ENCODE peak calls at places on chromosome X, in six cellular contexts. S is NCI-H2081; F is omental fat pad; Q is stimulated activated CD4-positive, alpha-beta T cell treated with anti-CD3 and anti-CD28 coated beads, Interleukin-4, amount 100 ng/mL, for 48 hours; Y is iPS-NIHi11; X is AML-193. T is an unnamed sample.

GRCh38 chrX:105051364-105051763 is 169.1 kb downstream of the TEX13A start:
- DNase-seq in Y (no peak), Q (no peak), S (no peak), F (no peak), X (no peak), T (no peak)

GRCh38 chrX:17547658-17548057 is 172.7 kb downstream of the NHS start:
- DNase-seq in Q (no peak), Y (no peak), F (no peak), X (no peak), S (no peak), T (peak)

GRCh38 chrX:28016823-28017222 is 35.6 kb upstream of the DCAF8L1 start:
- DNase-seq in Q (no peak), F (no peak), S (no peak), Y (no peak), X (peak), T (no peak)

GRCh38 chrX:108945883-108946523 is 209.6 kb upstream of the IRS4 start:
- DNase-seq in Y (no peak), F (no peak), Q (no peak), X (no peak), S (no peak), T (no peak)

GRCh38 chrX:140672840-140673731 is 36.5 kb upstream of the LINC00632 start:
- DNase-seq in Q (no peak), F (no peak), Y (no peak), X (no peak), S (no peak), T (no peak)

GRCh38 chrX:53261573-53261972 is 19.8 kb downstream of the IQSEC2 start:
- DNase-seq in F (no peak), X (no peak), Q (no peak), Y (no peak), S (no peak), T (peak)

GRCh38 chrX:125205918-125206665 is 113.6 kb upstream of the TEX13C start:
- DNase-seq in S (peak), Y (peak), Q (no peak), F (no peak), X (no peak), T (no peak)

GRCh38 chrX:71493111-71493613 is 39.7 kb upstream of the OGT start:
- DNase-seq in F (no peak), Q (no peak), S (no peak), X (no peak), Y (no peak), T (peak)

GRCh38 chrX:30965751-30966150 is 76.7 kb upstream of the TAB3 start:
- DNase-seq in Y (no peak), S (no peak), Q (no peak), X (no peak), F (no peak), T (no peak)

GRCh38 chrX:133999013-133999705 is 13.8 kb upstream of the GPC3 start:
- DNase-seq in Y (no peak), Q (no peak), F (no peak), S (no peak), X (no peak), T (peak)

GRCh38 chrX:43655961-43656494 is at the start of gene MAOA:
- DNase-seq in Q (peak), Y (peak), X (no peak), F (peak), S (peak), T (peak)

GRCh38 chrX:120302434-120302833 is 8.8 kb downstream of the TMEM255A start:
- DNase-seq in S (no peak), Q (no peak), Y (peak), X (peak), F (no peak), T (no peak)

GRCh38 chrX:9682456-9682855 is 83.2 kb downstream of the GPR143 start:
- DNase-seq in Y (peak), F (no peak), S (no peak), Q (no peak), X (no peak), T (peak)

GRCh38 chrX:44954562-44954961 is 81.6 kb downstream of the KDM6A start:
- DNase-seq in F (no peak), X (no peak), S (no peak), Y (no peak), Q (no peak), T (no peak)

GRCh38 chrX:139890991-139891700 is 41.7 kb downstream of the ATP11C start:
- DNase-seq in F (no peak), X (no peak), S (no peak), Q (no peak), Y (no peak), T (peak)

GRCh38 chrX:103073442-103073841 is 9.5 kb upstream of the BEX1 start:
- DNase-seq in Q (no peak), S (no peak), Y (no peak), X (no peak), F (no peak), T (peak)

GRCh38 chrX:46279214-46279924 is 265.9 kb downstream of the ZNF674 start:
- DNase-seq in X (no peak), Q (no peak), F (no peak), Y (peak), S (no peak), T (no peak)

GRCh38 chrX:39260965-39261364 is 459.7 kb downstream of the MID1IP1 start:
- DNase-seq in X (no peak), Y (no peak), S (no peak), F (no peak), Q (no peak), T (no peak)

GRCh38 chrX:64842492-64842891 is 133.8 kb downstream of the ZC4H2 start:
- DNase-seq in X (no peak), Y (no peak), S (no peak), Q (no peak), F (no peak), T (no peak)

GRCh38 chrX:40058719-40059118 is 39.0 kb downstream of the BCOR start:
- DNase-seq in S (peak), F (no peak), Q (no peak), Y (no peak), X (no peak), T (no peak)

T was measured in fibroblast of pulmonary artery.